ENCODE peak calls at places on chromosome 6, in six cellular contexts. C is activated naive CD4-positive, alpha-beta T cell treated with anti-CD3 and anti-CD28 coated beads, Interleukin-2, amount 10 ng/mL, durations not matched to agents 7 days and 5 days; A is NCI-H2081; D is NCI-H1105 treated with DMSO at 0.1 percent for 48 hours; Q is islet precursor cell; Y is stimulated activated CD4-positive, alpha-beta T cell treated with anti-CD3 and anti-CD28 coated beads, TNF-alpha, amount 100 ng/mL, for 48 hours. Z is an unnamed sample.

GRCh38 chr6:251920-252319 is 40.4 kb upstream of the DUSP22 start:
- DNase-seq in Y (no peak), D (no peak), C (no peak), Q (no peak), A (no peak), Z (no peak)

GRCh38 chr6:117346142-117346930 is 79.4 kb downstream of the ROS1 start:
- DNase-seq in Y (no peak), C (no peak), D (peak), Q (no peak), A (peak), Z (peak)

GRCh38 chr6:139595183-139595582 is 220.7 kb upstream of the CITED2 start:
- DNase-seq in Q (no peak), A (no peak), Y (no peak), C (no peak), D (no peak), Z (no peak)

GRCh38 chr6:159919011-159919511 is 28.3 kb downstream of the MAS1 start:
- DNase-seq in A (no peak), Q (peak), C (no peak), D (no peak), Y (no peak), Z (no peak)

GRCh38 chr6:37021356-37022129 is 16.1 kb downstream of the FGD2 start:
- DNase-seq in A (no peak), D (peak), C (peak), Y (peak), Q (peak), Z (no peak)

GRCh38 chr6:101614774-101615173 is 221.3 kb downstream of the GRIK2 start:
- DNase-seq in Y (no peak), D (no peak), C (no peak), A (no peak), Q (no peak), Z (no peak)

GRCh38 chr6:6003334-6004146 is 3.2 kb downstream of the NRN1 start:
- DNase-seq in A (peak), Q (peak), Y (no peak), D (peak), C (peak), Z (no peak)

GRCh38 chr6:106556368-106556960 is 72.8 kb downstream of the RTN4IP1 start:
- DNase-seq in Y (no peak), Q (no peak), C (no peak), D (peak), A (peak), Z (no peak)

GRCh38 chr6:33215761-33216649 is 7.7 kb downstream of the RING1 start:
- DNase-seq in C (no peak), D (no peak), Q (no peak), Y (no peak), A (no peak), Z (no peak)

GRCh38 chr6:42745083-42745637 is 743 bp downstream of the TBCC start:
- DNase-seq in D (peak), A (peak), Y (no peak), Q (peak), C (peak), Z (no peak)